ENCODE peak calls at places on chromosome 2, in nine cellular contexts. One of them, this sample, is unnamed.
A peak's percentile ranks its signal among the peaks of the same experiment; 100 is the strongest.

GRCh38 chr2:170891893-170892292 is 37.2 kb upstream of the GORASP2 start:
- DNase-seq in left ventricle myocardium inferior: no peak
- DNase-seq in KBM-7: no peak
- DNase-seq in activated T-cell treated with anti-CD3 and anti-CD28 coated beads for 1 hour: no peak
- DNase-seq in NCI-H460: no peak
- DNase-seq in NCI-H1930: no peak
- DNase-seq in GM12864: no peak
- DNase-seq in activated T-helper 1 cell treated with Interleukin-2 at 50 U/mL for 16 hours: no peak
- DNase-seq in NCI-H1092 treated with DMSO at 0.1 percent for 48 hours: no peak
- DNase-seq in this sample: no peak

GRCh38 chr2:10412380-10412779 is 35.7 kb downstream of the ODC1 start:
- DNase-seq in left ventricle myocardium inferior: no peak
- DNase-seq in KBM-7: peak; percentile 32
- DNase-seq in activated T-cell treated with anti-CD3 and anti-CD28 coated beads for 1 hour: no peak
- DNase-seq in NCI-H460: no peak
- DNase-seq in NCI-H1930: peak; percentile 28
- DNase-seq in GM12864: peak; percentile 48
- DNase-seq in activated T-helper 1 cell treated with Interleukin-2 at 50 U/mL for 16 hours: no peak
- DNase-seq in NCI-H1092 treated with DMSO at 0.1 percent for 48 hours: no peak
- DNase-seq in this sample: no peak

GRCh38 chr2:42954227-42954962 is 162.0 kb upstream of the HAAO start:
- DNase-seq in left ventricle myocardium inferior: no peak
- DNase-seq in KBM-7: no peak
- DNase-seq in activated T-cell treated with anti-CD3 and anti-CD28 coated beads for 1 hour: no peak
- DNase-seq in NCI-H460: no peak
- DNase-seq in NCI-H1930: no peak
- DNase-seq in GM12864: no peak
- DNase-seq in activated T-helper 1 cell treated with Interleukin-2 at 50 U/mL for 16 hours: no peak
- DNase-seq in NCI-H1092 treated with DMSO at 0.1 percent for 48 hours: no peak
- DNase-seq in this sample: no peak

GRCh38 chr2:74186038-74186437 is 7.4 kb upstream of the MOB1A start:
- DNase-seq in left ventricle myocardium inferior: no peak
- DNase-seq in KBM-7: peak; percentile 99
- DNase-seq in activated T-cell treated with anti-CD3 and anti-CD28 coated beads for 1 hour: no peak
- DNase-seq in NCI-H460: no peak
- DNase-seq in NCI-H1930: no peak
- DNase-seq in GM12864: peak; percentile 86
- DNase-seq in activated T-helper 1 cell treated with Interleukin-2 at 50 U/mL for 16 hours: no peak
- DNase-seq in NCI-H1092 treated with DMSO at 0.1 percent for 48 hours: no peak
- DNase-seq in this sample: peak; percentile 82

GRCh38 chr2:207694811-207695281 is 16.6 kb upstream of the CCNYL1 start:
- DNase-seq in left ventricle myocardium inferior: no peak
- DNase-seq in KBM-7: no peak
- DNase-seq in activated T-cell treated with anti-CD3 and anti-CD28 coated beads for 1 hour: no peak
- DNase-seq in NCI-H460: no peak
- DNase-seq in NCI-H1930: no peak
- DNase-seq in GM12864: no peak
- DNase-seq in activated T-helper 1 cell treated with Interleukin-2 at 50 U/mL for 16 hours: no peak
- DNase-seq in NCI-H1092 treated with DMSO at 0.1 percent for 48 hours: no peak
- DNase-seq in this sample: no peak

GRCh38 chr2:175063741-175064140 is 58.6 kb upstream of the CHN1 start:
- DNase-seq in left ventricle myocardium inferior: no peak
- DNase-seq in KBM-7: no peak
- DNase-seq in activated T-cell treated with anti-CD3 and anti-CD28 coated beads for 1 hour: no peak
- DNase-seq in NCI-H460: no peak
- DNase-seq in NCI-H1930: no peak
- DNase-seq in GM12864: no peak
- DNase-seq in activated T-helper 1 cell treated with Interleukin-2 at 50 U/mL for 16 hours: no peak
- DNase-seq in NCI-H1092 treated with DMSO at 0.1 percent for 48 hours: no peak
- DNase-seq in this sample: no peak

GRCh38 chr2:40721595-40721994 is 269.7 kb upstream of the SLC8A1 start:
- DNase-seq in left ventricle myocardium inferior: no peak
- DNase-seq in KBM-7: no peak
- DNase-seq in activated T-cell treated with anti-CD3 and anti-CD28 coated beads for 1 hour: no peak
- DNase-seq in NCI-H460: no peak
- DNase-seq in NCI-H1930: no peak
- DNase-seq in GM12864: no peak
- DNase-seq in activated T-helper 1 cell treated with Interleukin-2 at 50 U/mL for 16 hours: no peak
- DNase-seq in NCI-H1092 treated with DMSO at 0.1 percent for 48 hours: no peak
- DNase-seq in this sample: no peak

GRCh38 chr2:233844064-233844807 is 10.1 kb downstream of the HJURP start:
- DNase-seq in left ventricle myocardium inferior: no peak
- DNase-seq in KBM-7: no peak
- DNase-seq in activated T-cell treated with anti-CD3 and anti-CD28 coated beads for 1 hour: no peak
- DNase-seq in NCI-H460: no peak
- DNase-seq in NCI-H1930: no peak
- DNase-seq in GM12864: no peak
- DNase-seq in activated T-helper 1 cell treated with Interleukin-2 at 50 U/mL for 16 hours: no peak
- DNase-seq in NCI-H1092 treated with DMSO at 0.1 percent for 48 hours: no peak
- DNase-seq in this sample: no peak

GRCh38 chr2:108316194-108316880 is 27.6 kb downstream of the SULT1C2 start:
- DNase-seq in left ventricle myocardium inferior: no peak
- DNase-seq in KBM-7: no peak
- DNase-seq in activated T-cell treated with anti-CD3 and anti-CD28 coated beads for 1 hour: no peak
- DNase-seq in NCI-H460: no peak
- DNase-seq in NCI-H1930: no peak
- DNase-seq in GM12864: no peak
- DNase-seq in activated T-helper 1 cell treated with Interleukin-2 at 50 U/mL for 16 hours: no peak
- DNase-seq in NCI-H1092 treated with DMSO at 0.1 percent for 48 hours: no peak
- DNase-seq in this sample: no peak

GRCh38 chr2:176317246-176318065 is 48.2 kb downstream of the MTX2 start:
- DNase-seq in left ventricle myocardium inferior: no peak
- DNase-seq in KBM-7: no peak
- DNase-seq in activated T-cell treated with anti-CD3 and anti-CD28 coated beads for 1 hour: no peak
- DNase-seq in NCI-H460: no peak
- DNase-seq in NCI-H1930: no peak
- DNase-seq in GM12864: no peak
- DNase-seq in activated T-helper 1 cell treated with Interleukin-2 at 50 U/mL for 16 hours: no peak
- DNase-seq in NCI-H1092 treated with DMSO at 0.1 percent for 48 hours: no peak
- DNase-seq in this sample: no peak

GRCh38 chr2:1665761-1666505 is 78.4 kb downstream of the PXDN start:
- DNase-seq in left ventricle myocardium inferior: no peak
- DNase-seq in KBM-7: no peak
- DNase-seq in activated T-cell treated with anti-CD3 and anti-CD28 coated beads for 1 hour: no peak
- DNase-seq in NCI-H460: no peak
- DNase-seq in NCI-H1930: no peak
- DNase-seq in GM12864: no peak
- DNase-seq in activated T-helper 1 cell treated with Interleukin-2 at 50 U/mL for 16 hours: no peak
- DNase-seq in NCI-H1092 treated with DMSO at 0.1 percent for 48 hours: no peak
- DNase-seq in this sample: no peak

GRCh38 chr2:41870948-41871522 is 176.8 kb upstream of the PKDCC start:
- DNase-seq in left ventricle myocardium inferior: peak; percentile 26
- DNase-seq in KBM-7: no peak
- DNase-seq in activated T-cell treated with anti-CD3 and anti-CD28 coated beads for 1 hour: no peak
- DNase-seq in NCI-H460: no peak
- DNase-seq in NCI-H1930: no peak
- DNase-seq in GM12864: no peak
- DNase-seq in activated T-helper 1 cell treated with Interleukin-2 at 50 U/mL for 16 hours: no peak
- DNase-seq in NCI-H1092 treated with DMSO at 0.1 percent for 48 hours: no peak
- DNase-seq in this sample: no peak

GRCh38 chr2:136376211-136376610 is 258.3 kb upstream of the CXCR4 start:
- DNase-seq in left ventricle myocardium inferior: no peak
- DNase-seq in KBM-7: no peak
- DNase-seq in activated T-cell treated with anti-CD3 and anti-CD28 coated beads for 1 hour: no peak
- DNase-seq in NCI-H460: no peak
- DNase-seq in NCI-H1930: no peak
- DNase-seq in GM12864: no peak
- DNase-seq in activated T-helper 1 cell treated with Interleukin-2 at 50 U/mL for 16 hours: no peak
- DNase-seq in NCI-H1092 treated with DMSO at 0.1 percent for 48 hours: no peak
- DNase-seq in this sample: no peak

GRCh38 chr2:135074216-135074615 is 22.1 kb downstream of the RAB3GAP1 start:
- DNase-seq in left ventricle myocardium inferior: no peak
- DNase-seq in KBM-7: no peak
- DNase-seq in activated T-cell treated with anti-CD3 and anti-CD28 coated beads for 1 hour: no peak
- DNase-seq in NCI-H460: no peak
- DNase-seq in NCI-H1930: no peak
- DNase-seq in GM12864: no peak
- DNase-seq in activated T-helper 1 cell treated with Interleukin-2 at 50 U/mL for 16 hours: no peak
- DNase-seq in NCI-H1092 treated with DMSO at 0.1 percent for 48 hours: no peak
- DNase-seq in this sample: no peak

GRCh38 chr2:23507267-23508065 is 122.5 kb downstream of the KLHL29 start:
- DNase-seq in left ventricle myocardium inferior: no peak
- DNase-seq in KBM-7: no peak
- DNase-seq in activated T-cell treated with anti-CD3 and anti-CD28 coated beads for 1 hour: no peak
- DNase-seq in NCI-H460: no peak
- DNase-seq in NCI-H1930: no peak
- DNase-seq in GM12864: no peak
- DNase-seq in activated T-helper 1 cell treated with Interleukin-2 at 50 U/mL for 16 hours: no peak
- DNase-seq in NCI-H1092 treated with DMSO at 0.1 percent for 48 hours: no peak
- DNase-seq in this sample: no peak

GRCh38 chr2:113324684-113325160 is 46.0 kb upstream of the PAX8 start:
- DNase-seq in left ventricle myocardium inferior: peak; percentile 52
- DNase-seq in KBM-7: peak; percentile 44
- DNase-seq in activated T-cell treated with anti-CD3 and anti-CD28 coated beads for 1 hour: peak; percentile 33
- DNase-seq in NCI-H460: peak; percentile 50
- DNase-seq in NCI-H1930: peak; percentile 45
- DNase-seq in GM12864: no peak
- DNase-seq in activated T-helper 1 cell treated with Interleukin-2 at 50 U/mL for 16 hours: peak; percentile 2
- DNase-seq in NCI-H1092 treated with DMSO at 0.1 percent for 48 hours: peak; percentile 48
- DNase-seq in this sample: no peak

GRCh38 chr2:40150206-40150765 is 301.6 kb downstream of the SLC8A1 start:
- DNase-seq in left ventricle myocardium inferior: no peak
- DNase-seq in KBM-7: no peak
- DNase-seq in activated T-cell treated with anti-CD3 and anti-CD28 coated beads for 1 hour: no peak
- DNase-seq in NCI-H460: no peak
- DNase-seq in NCI-H1930: no peak
- DNase-seq in GM12864: no peak
- DNase-seq in activated T-helper 1 cell treated with Interleukin-2 at 50 U/mL for 16 hours: no peak
- DNase-seq in NCI-H1092 treated with DMSO at 0.1 percent for 48 hours: no peak
- DNase-seq in this sample: no peak

GRCh38 chr2:68487773-68488355 is 20.5 kb downstream of the APLF start:
- DNase-seq in left ventricle myocardium inferior: no peak
- DNase-seq in KBM-7: peak; percentile 57
- DNase-seq in activated T-cell treated with anti-CD3 and anti-CD28 coated beads for 1 hour: no peak
- DNase-seq in NCI-H460: peak; percentile 30
- DNase-seq in NCI-H1930: peak; percentile 9
- DNase-seq in GM12864: no peak
- DNase-seq in activated T-helper 1 cell treated with Interleukin-2 at 50 U/mL for 16 hours: no peak
- DNase-seq in NCI-H1092 treated with DMSO at 0.1 percent for 48 hours: peak; percentile 3
- DNase-seq in this sample: no peak

GRCh38 chr2:187964742-187965141 is 326.9 kb upstream of the GULP1 start:
- DNase-seq in left ventricle myocardium inferior: no peak
- DNase-seq in KBM-7: no peak
- DNase-seq in activated T-cell treated with anti-CD3 and anti-CD28 coated beads for 1 hour: no peak
- DNase-seq in NCI-H460: no peak
- DNase-seq in NCI-H1930: no peak
- DNase-seq in GM12864: no peak
- DNase-seq in activated T-helper 1 cell treated with Interleukin-2 at 50 U/mL for 16 hours: no peak
- DNase-seq in NCI-H1092 treated with DMSO at 0.1 percent for 48 hours: no peak
- DNase-seq in this sample: no peak

This sample was measured in GM06990.